ENCODE peak calls at places on chromosomes 2 and 18, in ten cellular contexts. One of them, this sample, is unnamed.

GRCh38 chr2:224613543-224614317 is 28.6 kb upstream of the CUL3 start:
- DNase-seq in iPS-NIHi11: no peak
- DNase-seq in GDM1: no peak
- DNase-seq in transverse colon: no peak
- DNase-seq in nucleus accumbens: no peak
- DNase-seq in stimulated activated CD4-positive, alpha-beta T cell treated with anti-CD3 and anti-CD28 coated beads, TNF-alpha, amount 100 ng/mL, for 24 hours: no peak
- DNase-seq in AG10803: no peak
- DNase-seq in left cardiac atrium: no peak
- DNase-seq in kidney: no peak
- DNase-seq in NCI-H1105 treated with DMSO at 0.1 percent for 48 hours: no peak
- DNase-seq in this sample: no peak

GRCh38 chr2:120013569-120014223 is 819 bp downstream of the EPB41L5 start:
- DNase-seq in left cardiac atrium: no peak
- DNase-seq in iPS-NIHi11: no peak
- DNase-seq in AG10803: no peak
- DNase-seq in nucleus accumbens: no peak
- DNase-seq in GDM1: no peak
- DNase-seq in stimulated activated CD4-positive, alpha-beta T cell treated with anti-CD3 and anti-CD28 coated beads, TNF-alpha, amount 100 ng/mL, for 24 hours: no peak
- DNase-seq in transverse colon: peak
- DNase-seq in NCI-H1105 treated with DMSO at 0.1 percent for 48 hours: peak
- DNase-seq in kidney: peak
- DNase-seq in this sample: no peak

GRCh38 chr2:209574515-209574914 is 150.7 kb downstream of the MAP2 start:
- DNase-seq in AG10803: no peak
- DNase-seq in GDM1: no peak
- DNase-seq in NCI-H1105 treated with DMSO at 0.1 percent for 48 hours: no peak
- DNase-seq in transverse colon: no peak
- DNase-seq in iPS-NIHi11: no peak
- DNase-seq in left cardiac atrium: no peak
- DNase-seq in nucleus accumbens: no peak
- DNase-seq in kidney: no peak
- DNase-seq in stimulated activated CD4-positive, alpha-beta T cell treated with anti-CD3 and anti-CD28 coated beads, TNF-alpha, amount 100 ng/mL, for 24 hours: no peak
- DNase-seq in this sample: no peak

GRCh38 chr18:74485860-74486849 is 10.0 kb upstream of the CNDP2 start:
- DNase-seq in left cardiac atrium: no peak
- DNase-seq in AG10803: no peak
- DNase-seq in nucleus accumbens: no peak
- DNase-seq in NCI-H1105 treated with DMSO at 0.1 percent for 48 hours: no peak
- DNase-seq in transverse colon: no peak
- DNase-seq in stimulated activated CD4-positive, alpha-beta T cell treated with anti-CD3 and anti-CD28 coated beads, TNF-alpha, amount 100 ng/mL, for 24 hours: no peak
- DNase-seq in iPS-NIHi11: no peak
- DNase-seq in kidney: no peak
- DNase-seq in GDM1: no peak
- DNase-seq in this sample: no peak

GRCh38 chr2:127637725-127638252 is 8.2 kb upstream of the GPR17 start:
- DNase-seq in AG10803: peak
- DNase-seq in NCI-H1105 treated with DMSO at 0.1 percent for 48 hours: no peak
- DNase-seq in kidney: no peak
- DNase-seq in nucleus accumbens: no peak
- DNase-seq in GDM1: peak
- DNase-seq in left cardiac atrium: peak
- DNase-seq in iPS-NIHi11: peak
- DNase-seq in stimulated activated CD4-positive, alpha-beta T cell treated with anti-CD3 and anti-CD28 coated beads, TNF-alpha, amount 100 ng/mL, for 24 hours: no peak
- DNase-seq in transverse colon: no peak
- DNase-seq in this sample: no peak

GRCh38 chr2:10721344-10722251 is at the start of gene ATP6V1C2:
- DNase-seq in AG10803: no peak
- DNase-seq in kidney: peak
- DNase-seq in stimulated activated CD4-positive, alpha-beta T cell treated with anti-CD3 and anti-CD28 coated beads, TNF-alpha, amount 100 ng/mL, for 24 hours: no peak
- DNase-seq in GDM1: no peak
- DNase-seq in transverse colon: peak
- DNase-seq in NCI-H1105 treated with DMSO at 0.1 percent for 48 hours: peak
- DNase-seq in nucleus accumbens: no peak
- DNase-seq in left cardiac atrium: peak
- DNase-seq in iPS-NIHi11: peak
- DNase-seq in this sample: no peak

GRCh38 chr2:60794271-60794863 is 38.3 kb downstream of the PAPOLG start:
- DNase-seq in stimulated activated CD4-positive, alpha-beta T cell treated with anti-CD3 and anti-CD28 coated beads, TNF-alpha, amount 100 ng/mL, for 24 hours: no peak
- DNase-seq in nucleus accumbens: no peak
- DNase-seq in transverse colon: no peak
- DNase-seq in AG10803: peak
- DNase-seq in iPS-NIHi11: peak
- DNase-seq in left cardiac atrium: no peak
- DNase-seq in GDM1: no peak
- DNase-seq in kidney: no peak
- DNase-seq in NCI-H1105 treated with DMSO at 0.1 percent for 48 hours: no peak
- DNase-seq in this sample: no peak

GRCh38 chr2:160294339-160294803 is 94.3 kb upstream of the ITGB6 start:
- DNase-seq in transverse colon: peak
- DNase-seq in stimulated activated CD4-positive, alpha-beta T cell treated with anti-CD3 and anti-CD28 coated beads, TNF-alpha, amount 100 ng/mL, for 24 hours: no peak
- DNase-seq in GDM1: no peak
- DNase-seq in nucleus accumbens: no peak
- DNase-seq in left cardiac atrium: peak
- DNase-seq in iPS-NIHi11: no peak
- DNase-seq in kidney: peak
- DNase-seq in AG10803: peak
- DNase-seq in NCI-H1105 treated with DMSO at 0.1 percent for 48 hours: no peak
- DNase-seq in this sample: no peak

GRCh38 chr2:179422037-179422643 is 157.5 kb upstream of the SESTD1 start:
- DNase-seq in stimulated activated CD4-positive, alpha-beta T cell treated with anti-CD3 and anti-CD28 coated beads, TNF-alpha, amount 100 ng/mL, for 24 hours: no peak
- DNase-seq in left cardiac atrium: peak
- DNase-seq in iPS-NIHi11: peak
- DNase-seq in AG10803: peak
- DNase-seq in NCI-H1105 treated with DMSO at 0.1 percent for 48 hours: peak
- DNase-seq in nucleus accumbens: peak
- DNase-seq in transverse colon: peak
- DNase-seq in kidney: peak
- DNase-seq in GDM1: peak
- DNase-seq in this sample: no peak

GRCh38 chr18:48297139-48297538 is 112.0 kb downstream of the ZBTB7C start:
- DNase-seq in nucleus accumbens: no peak
- DNase-seq in transverse colon: no peak
- DNase-seq in left cardiac atrium: no peak
- DNase-seq in iPS-NIHi11: no peak
- DNase-seq in stimulated activated CD4-positive, alpha-beta T cell treated with anti-CD3 and anti-CD28 coated beads, TNF-alpha, amount 100 ng/mL, for 24 hours: no peak
- DNase-seq in kidney: no peak
- DNase-seq in AG10803: no peak
- DNase-seq in GDM1: no peak
- DNase-seq in NCI-H1105 treated with DMSO at 0.1 percent for 48 hours: no peak
- DNase-seq in this sample: no peak

GRCh38 chr18:49472459-49472858 is 12.0 kb upstream of the DYM start:
- DNase-seq in stimulated activated CD4-positive, alpha-beta T cell treated with anti-CD3 and anti-CD28 coated beads, TNF-alpha, amount 100 ng/mL, for 24 hours: no peak
- DNase-seq in kidney: no peak
- DNase-seq in left cardiac atrium: no peak
- DNase-seq in GDM1: no peak
- DNase-seq in AG10803: no peak
- DNase-seq in NCI-H1105 treated with DMSO at 0.1 percent for 48 hours: no peak
- DNase-seq in nucleus accumbens: no peak
- DNase-seq in iPS-NIHi11: no peak
- DNase-seq in transverse colon: no peak
- DNase-seq in this sample: no peak

GRCh38 chr2:181231886-181232644 is 225.1 kb upstream of the ITGA4 start:
- DNase-seq in GDM1: no peak
- DNase-seq in kidney: no peak
- DNase-seq in nucleus accumbens: no peak
- DNase-seq in stimulated activated CD4-positive, alpha-beta T cell treated with anti-CD3 and anti-CD28 coated beads, TNF-alpha, amount 100 ng/mL, for 24 hours: no peak
- DNase-seq in AG10803: peak
- DNase-seq in left cardiac atrium: no peak
- DNase-seq in iPS-NIHi11: no peak
- DNase-seq in transverse colon: no peak
- DNase-seq in NCI-H1105 treated with DMSO at 0.1 percent for 48 hours: no peak
- DNase-seq in this sample: no peak

GRCh38 chr2:202194418-202194817 is 44.0 kb downstream of the SUMO1 start:
- DNase-seq in transverse colon: no peak
- DNase-seq in NCI-H1105 treated with DMSO at 0.1 percent for 48 hours: no peak
- DNase-seq in iPS-NIHi11: no peak
- DNase-seq in stimulated activated CD4-positive, alpha-beta T cell treated with anti-CD3 and anti-CD28 coated beads, TNF-alpha, amount 100 ng/mL, for 24 hours: no peak
- DNase-seq in GDM1: no peak
- DNase-seq in AG10803: no peak
- DNase-seq in left cardiac atrium: no peak
- DNase-seq in kidney: no peak
- DNase-seq in nucleus accumbens: no peak
- DNase-seq in this sample: no peak

GRCh38 chr2:120766758-120767351 is 31.2 kb downstream of the GLI2 start:
- DNase-seq in transverse colon: no peak
- DNase-seq in AG10803: peak
- DNase-seq in left cardiac atrium: no peak
- DNase-seq in NCI-H1105 treated with DMSO at 0.1 percent for 48 hours: no peak
- DNase-seq in stimulated activated CD4-positive, alpha-beta T cell treated with anti-CD3 and anti-CD28 coated beads, TNF-alpha, amount 100 ng/mL, for 24 hours: no peak
- DNase-seq in nucleus accumbens: no peak
- DNase-seq in GDM1: no peak
- DNase-seq in iPS-NIHi11: no peak
- DNase-seq in kidney: peak
- DNase-seq in this sample: no peak

GRCh38 chr2:34419856-34420255 is 820.8 kb upstream of the FAM98A start:
- DNase-seq in iPS-NIHi11: no peak
- DNase-seq in AG10803: peak
- DNase-seq in NCI-H1105 treated with DMSO at 0.1 percent for 48 hours: no peak
- DNase-seq in stimulated activated CD4-positive, alpha-beta T cell treated with anti-CD3 and anti-CD28 coated beads, TNF-alpha, amount 100 ng/mL, for 24 hours: no peak
- DNase-seq in left cardiac atrium: no peak
- DNase-seq in GDM1: no peak
- DNase-seq in transverse colon: no peak
- DNase-seq in kidney: no peak
- DNase-seq in nucleus accumbens: no peak
- DNase-seq in this sample: no peak

GRCh38 chr2:237702439-237703397 is 75.3 kb downstream of the LRRFIP1 start:
- DNase-seq in nucleus accumbens: no peak
- DNase-seq in stimulated activated CD4-positive, alpha-beta T cell treated with anti-CD3 and anti-CD28 coated beads, TNF-alpha, amount 100 ng/mL, for 24 hours: no peak
- DNase-seq in transverse colon: peak
- DNase-seq in iPS-NIHi11: peak
- DNase-seq in left cardiac atrium: peak
- DNase-seq in GDM1: peak
- DNase-seq in kidney: no peak
- DNase-seq in NCI-H1105 treated with DMSO at 0.1 percent for 48 hours: no peak
- DNase-seq in AG10803: peak
- DNase-seq in this sample: no peak

GRCh38 chr2:226742346-226742745 is 57.3 kb downstream of the IRS1 start:
- DNase-seq in transverse colon: no peak
- DNase-seq in NCI-H1105 treated with DMSO at 0.1 percent for 48 hours: no peak
- DNase-seq in GDM1: no peak
- DNase-seq in iPS-NIHi11: no peak
- DNase-seq in AG10803: peak
- DNase-seq in kidney: no peak
- DNase-seq in stimulated activated CD4-positive, alpha-beta T cell treated with anti-CD3 and anti-CD28 coated beads, TNF-alpha, amount 100 ng/mL, for 24 hours: no peak
- DNase-seq in nucleus accumbens: no peak
- DNase-seq in left cardiac atrium: peak
- DNase-seq in this sample: no peak

GRCh38 chr2:126663184-126663963 is 7.4 kb downstream of the GYPC start:
- DNase-seq in GDM1: no peak
- DNase-seq in NCI-H1105 treated with DMSO at 0.1 percent for 48 hours: no peak
- DNase-seq in iPS-NIHi11: no peak
- DNase-seq in left cardiac atrium: no peak
- DNase-seq in AG10803: no peak
- DNase-seq in transverse colon: no peak
- DNase-seq in kidney: no peak
- DNase-seq in stimulated activated CD4-positive, alpha-beta T cell treated with anti-CD3 and anti-CD28 coated beads, TNF-alpha, amount 100 ng/mL, for 24 hours: no peak
- DNase-seq in nucleus accumbens: no peak
- DNase-seq in this sample: no peak

GRCh38 chr2:60530660-60531276 is 22.7 kb downstream of the BCL11A start:
- DNase-seq in iPS-NIHi11: no peak
- DNase-seq in AG10803: no peak
- DNase-seq in left cardiac atrium: peak
- DNase-seq in NCI-H1105 treated with DMSO at 0.1 percent for 48 hours: peak
- DNase-seq in transverse colon: peak
- DNase-seq in stimulated activated CD4-positive, alpha-beta T cell treated with anti-CD3 and anti-CD28 coated beads, TNF-alpha, amount 100 ng/mL, for 24 hours: no peak
- DNase-seq in kidney: peak
- DNase-seq in GDM1: peak
- DNase-seq in nucleus accumbens: no peak
- DNase-seq in this sample: no peak

GRCh38 chr2:88206665-88207347 is 36.7 kb downstream of the THNSL2 start:
- DNase-seq in nucleus accumbens: no peak
- DNase-seq in left cardiac atrium: no peak
- DNase-seq in GDM1: no peak
- DNase-seq in transverse colon: no peak
- DNase-seq in kidney: no peak
- DNase-seq in stimulated activated CD4-positive, alpha-beta T cell treated with anti-CD3 and anti-CD28 coated beads, TNF-alpha, amount 100 ng/mL, for 24 hours: no peak
- DNase-seq in NCI-H1105 treated with DMSO at 0.1 percent for 48 hours: no peak
- DNase-seq in iPS-NIHi11: no peak
- DNase-seq in AG10803: no peak
- DNase-seq in this sample: no peak

GRCh38 chr2:62611820-62612219 is 93.7 kb upstream of the EHBP1 start:
- DNase-seq in left cardiac atrium: no peak
- DNase-seq in NCI-H1105 treated with DMSO at 0.1 percent for 48 hours: no peak
- DNase-seq in transverse colon: no peak
- DNase-seq in iPS-NIHi11: no peak
- DNase-seq in kidney: no peak
- DNase-seq in stimulated activated CD4-positive, alpha-beta T cell treated with anti-CD3 and anti-CD28 coated beads, TNF-alpha, amount 100 ng/mL, for 24 hours: no peak
- DNase-seq in GDM1: no peak
- DNase-seq in nucleus accumbens: no peak
- DNase-seq in AG10803: peak
- DNase-seq in this sample: no peak

GRCh38 chr2:173412628-173413027 is 58.0 kb downstream of the CDCA7 start:
- DNase-seq in NCI-H1105 treated with DMSO at 0.1 percent for 48 hours: no peak
- DNase-seq in nucleus accumbens: no peak
- DNase-seq in AG10803: no peak
- DNase-seq in iPS-NIHi11: no peak
- DNase-seq in left cardiac atrium: no peak
- DNase-seq in GDM1: no peak
- DNase-seq in kidney: no peak
- DNase-seq in stimulated activated CD4-positive, alpha-beta T cell treated with anti-CD3 and anti-CD28 coated beads, TNF-alpha, amount 100 ng/mL, for 24 hours: no peak
- DNase-seq in transverse colon: no peak
- DNase-seq in this sample: no peak

GRCh38 chr2:146954544-146954943 is 890.3 kb upstream of the ACVR2A start:
- DNase-seq in kidney: no peak
- DNase-seq in nucleus accumbens: no peak
- DNase-seq in GDM1: no peak
- DNase-seq in left cardiac atrium: no peak
- DNase-seq in stimulated activated CD4-positive, alpha-beta T cell treated with anti-CD3 and anti-CD28 coated beads, TNF-alpha, amount 100 ng/mL, for 24 hours: no peak
- DNase-seq in transverse colon: no peak
- DNase-seq in NCI-H1105 treated with DMSO at 0.1 percent for 48 hours: no peak
- DNase-seq in iPS-NIHi11: no peak
- DNase-seq in AG10803: peak
- DNase-seq in this sample: no peak

GRCh38 chr18:9661564-9661963 is 46.5 kb upstream of the RAB31 start:
- DNase-seq in nucleus accumbens: no peak
- DNase-seq in left cardiac atrium: no peak
- DNase-seq in kidney: no peak
- DNase-seq in transverse colon: no peak
- DNase-seq in NCI-H1105 treated with DMSO at 0.1 percent for 48 hours: no peak
- DNase-seq in AG10803: no peak
- DNase-seq in GDM1: no peak
- DNase-seq in iPS-NIHi11: peak
- DNase-seq in stimulated activated CD4-positive, alpha-beta T cell treated with anti-CD3 and anti-CD28 coated beads, TNF-alpha, amount 100 ng/mL, for 24 hours: no peak
- DNase-seq in this sample: no peak

GRCh38 chr2:195105581-195105980 is 551.4 kb upstream of the SLC39A10 start:
- DNase-seq in iPS-NIHi11: no peak
- DNase-seq in left cardiac atrium: no peak
- DNase-seq in AG10803: no peak
- DNase-seq in GDM1: no peak
- DNase-seq in transverse colon: no peak
- DNase-seq in kidney: no peak
- DNase-seq in NCI-H1105 treated with DMSO at 0.1 percent for 48 hours: no peak
- DNase-seq in stimulated activated CD4-positive, alpha-beta T cell treated with anti-CD3 and anti-CD28 coated beads, TNF-alpha, amount 100 ng/mL, for 24 hours: no peak
- DNase-seq in nucleus accumbens: no peak
- DNase-seq in this sample: no peak

GRCh38 chr2:233354971-233355574 is 779 bp downstream of the DGKD start:
- DNase-seq in iPS-NIHi11: peak
- DNase-seq in kidney: peak
- DNase-seq in stimulated activated CD4-positive, alpha-beta T cell treated with anti-CD3 and anti-CD28 coated beads, TNF-alpha, amount 100 ng/mL, for 24 hours: no peak
- DNase-seq in transverse colon: peak
- DNase-seq in left cardiac atrium: peak
- DNase-seq in AG10803: peak
- DNase-seq in GDM1: no peak
- DNase-seq in nucleus accumbens: no peak
- DNase-seq in NCI-H1105 treated with DMSO at 0.1 percent for 48 hours: peak
- DNase-seq in this sample: no peak

This sample was measured in stimulated activated CD8-positive, alpha-beta memory T cell treated with anti-CD3 and anti-CD28 coated beads, Interleukin-7, amount 100 ng/mL, for 1 hour.